ENCODE peak calls at places on chromosomes 16 and 17, in seven cellular contexts. C is transverse colon, V is ovary, E is fibroblast of pulmonary artery, B is GM23338, L is MM.1S, G is epithelial cell of esophagus. I is an unnamed sample.

GRCh38 chr17:74922172-74922571 is 883 bp downstream of the USH1G start:
- DNase-seq in C (no peak), E (no peak), G (no peak), B (no peak), L (no peak), V (no peak), I (no peak)

GRCh38 chr16:62648256-62648655 is 612.0 kb upstream of the CDH8 start:
- DNase-seq in V (no peak), E (no peak), B (no peak), C (no peak), L (no peak), G (no peak), I (no peak)

GRCh38 chr17:40323731-40324650 is 15.0 kb downstream of the RARA start:
- DNase-seq in G (no peak), L (peak; percentile 21), E (peak; percentile 81), C (peak; percentile 36), B (no peak), V (no peak), I (peak; percentile 93)

GRCh38 chr17:17647521-17648178 is 33.6 kb upstream of the RAI1 start:
- DNase-seq in V (no peak), G (no peak), B (no peak), L (no peak), E (no peak), C (no peak), I (no peak)

GRCh38 chr17:4043862-4044261 is 79.6 kb upstream of the ATP2A3 start:
- DNase-seq in C (peak; percentile 74), L (peak; percentile 76), B (no peak), G (no peak), V (no peak), E (no peak), I (no peak)

GRCh38 chr17:63919311-63919723 is 678 bp upstream of the GH1 start:
- DNase-seq in G (peak; percentile 65), E (peak; percentile 67), B (peak; percentile 82), V (peak; percentile 51), C (peak; percentile 69), L (peak; percentile 67), I (no peak)

GRCh38 chr17:39996789-39997188 is 16.2 kb downstream of the PSMD3 start:
- DNase-seq in V (no peak), B (no peak), E (no peak), G (no peak), L (no peak), C (no peak), I (no peak)

GRCh38 chr16:30533748-30534367 is 800 bp downstream of the ZNF747 start:
- DNase-seq in L (peak; percentile 19), V (no peak), G (no peak), E (no peak), B (no peak), C (no peak), I (no peak)

GRCh38 chr16:6096931-6097665 is 999.5 kb upstream of the EEF2KMT start:
- DNase-seq in L (no peak), E (no peak), G (no peak), B (no peak), C (no peak), V (no peak), I (no peak)

GRCh38 chr17:42179911-42180410 is 981 bp downstream of the KCNH4 start:
- DNase-seq in C (peak; percentile 34), G (peak; percentile 55), E (peak; percentile 51), L (no peak), V (peak; percentile 47), B (peak; percentile 91), I (no peak)

GRCh38 chr16:51298800-51299199 is 147.7 kb upstream of the SALL1 start:
- DNase-seq in L (no peak), V (no peak), E (no peak), C (no peak), G (no peak), B (no peak), I (no peak)

GRCh38 chr17:14303343-14304221 is 2.7 kb downstream of the HS3ST3B1 start:
- DNase-seq in B (peak; percentile 76), E (no peak), C (no peak), V (no peak), L (no peak), G (peak; percentile 8), I (peak; percentile 78)

GRCh38 chr16:51636913-51637743 is 486.1 kb upstream of the SALL1 start:
- DNase-seq in V (no peak), L (no peak), C (no peak), E (no peak), B (peak; percentile 91), G (peak; percentile 95), I (no peak)

GRCh38 chr16:83233153-83233552 is 574.6 kb upstream of the HSBP1 start:
- DNase-seq in G (no peak), C (no peak), V (no peak), E (peak; percentile 7), L (no peak), B (no peak), I (no peak)

GRCh38 chr16:2386990-2387389 is 42.3 kb upstream of the CCNF start:
- DNase-seq in E (no peak), V (no peak), B (peak; percentile 90), G (no peak), L (no peak), C (no peak), I (no peak)

GRCh38 chr16:30141750-30142149 is 18.7 kb upstream of the MAPK3 start:
- DNase-seq in C (no peak), L (no peak), V (no peak), G (no peak), E (no peak), B (no peak), I (no peak)

GRCh38 chr17:74055508-74056160 is 147.8 kb upstream of the RPL38 start:
- DNase-seq in E (no peak), V (no peak), C (no peak), L (no peak), B (no peak), G (no peak), I (no peak)

GRCh38 chr17:61414936-61415251 is 15.3 kb downstream of the TBX2 start:
- DNase-seq in B (no peak), V (no peak), E (no peak), G (no peak), L (no peak), C (no peak), I (peak; percentile 67)

GRCh38 chr16:19169081-19169639 is 1.1 kb downstream of the SYT17 start:
- DNase-seq in B (peak; percentile 17), L (no peak), V (no peak), E (no peak), C (no peak), G (no peak), I (no peak)

GRCh38 chr16:19127205-19127604 is 13.4 kb downstream of the ITPRIPL2 start:
- DNase-seq in E (no peak), B (no peak), C (no peak), L (no peak), V (no peak), G (no peak), I (no peak)

GRCh38 chr17:13197586-13197985 is 179.8 kb upstream of the ELAC2 start:
- DNase-seq in C (no peak), G (no peak), E (no peak), B (no peak), L (no peak), V (no peak), I (no peak)

GRCh38 chr17:35449371-35449931 is 885 bp upstream of the SLFN13 start:
- DNase-seq in E (no peak), B (peak; percentile 54), G (no peak), V (no peak), L (peak; percentile 37), C (peak; percentile 43), I (peak; percentile 87)

GRCh38 chr17:48799069-48799710 is 17.8 kb downstream of the TTLL6 start:
- DNase-seq in V (no peak), B (no peak), C (no peak), E (no peak), G (no peak), L (no peak), I (no peak)

GRCh38 chr16:65781363-65781762 is 585.1 kb upstream of the CDH5 start:
- DNase-seq in G (no peak), E (no peak), C (no peak), B (no peak), L (no peak), V (no peak), I (no peak)

GRCh38 chr16:54986404-54986803 is 55.7 kb downstream of the IRX5 start:
- DNase-seq in B (no peak), V (no peak), L (no peak), C (no peak), G (no peak), E (no peak), I (no peak)

DNA sequence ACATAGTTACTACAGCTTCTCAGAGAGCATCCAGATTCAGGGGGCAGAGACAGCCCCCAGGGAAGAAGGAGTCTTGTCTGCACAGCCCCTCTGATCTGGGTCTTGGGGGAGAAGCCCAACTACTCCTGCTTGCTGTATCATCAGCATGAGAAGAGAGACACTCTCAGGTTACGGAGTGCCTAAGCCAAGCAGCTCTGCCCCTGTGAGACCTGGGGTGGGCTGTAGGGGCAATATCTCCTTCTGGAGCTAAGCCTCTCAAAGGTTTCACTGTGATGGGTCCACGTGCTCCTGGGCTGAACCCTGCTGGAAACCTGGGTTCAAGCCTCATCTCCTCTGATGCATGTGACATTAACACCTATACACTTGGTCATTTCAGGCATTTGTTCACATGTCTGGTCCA is 123.2 kb downstream of the CPPED1 start:
- DNase-seq in L (no peak), E (no peak), G (no peak), C (no peak), V (no peak), B (peak; percentile 24), I (no peak)
- H3K4me3 ChIP-seq in L (no peak overlapping the region), E (no peak overlapping the region), G (no peak overlapping the region), C (no peak overlapping the region), V (no peak overlapping the region), B (peak overlapping the region; percentile 8), I (no peak overlapping the region)

GRCh38 chr16:87507351-87508069 is 14.7 kb upstream of the ZCCHC14 start:
- DNase-seq in G (no peak), V (no peak), L (no peak), E (peak; percentile 21), B (no peak), C (no peak), I (no peak)
- TF ChIP-seq CTCF in G (no peak), V (no peak), L (no peak), E (no peak), B (no peak), C (no peak), I (no peak)

GRCh38 chr17:82339634-82340580 is 6.3 kb upstream of the SECTM1 start:
- DNase-seq in V (no peak), L (no peak), C (no peak), G (no peak), E (no peak), B (no peak), I (no peak)
- H3K4me3 ChIP-seq in V (peak overlapping the region; percentile 31), L (no peak overlapping the region), C (peak overlapping the region; percentile 21), G (peak overlapping the region; percentile 34), E (peak overlapping the region; percentile 26), B (no peak overlapping the region), I (no peak overlapping the region)

GRCh38 chr16:15054357-15055140 is 1.3 kb downstream of the NTAN1 start:
- DNase-seq in E (no peak), V (no peak), C (no peak), L (no peak), G (no peak), B (no peak), I (no peak)

GRCh38 chr16:15052747-15053476 is 3.0 kb downstream of the NTAN1 start:
- DNase-seq in G (peak; percentile 77), E (no peak), V (no peak), C (no peak), L (no peak), B (no peak), I (no peak)

GRCh38 chr16:15053904-15054303 is 2.0 kb downstream of the NTAN1 start:
- DNase-seq in V (no peak), B (no peak), E (no peak), C (no peak), L (no peak), G (no peak), I (no peak)

GRCh38 chr16:15057755-15058417 is 2.0 kb upstream of the NTAN1 start:
- DNase-seq in L (no peak), E (no peak), G (no peak), B (no peak), V (no peak), C (peak; percentile 64), I (no peak)

GRCh38 chr16:15055141-15056053 is 477 bp downstream of the NTAN1 start:
- DNase-seq in L (peak; percentile 69), G (no peak), V (peak; percentile 25), B (peak; percentile 81), C (peak; percentile 69), E (peak; percentile 39), I (peak; percentile 93)
- TF ChIP-seq CTCF in L (peak; percentile 28), G (no peak), V (no peak), B (peak; percentile 17), C (no peak), E (no peak), I (no peak)